ENCODE peak calls at places on chromosomes 7 and 10, in nine cellular contexts. R is A673; X is nephron progenitor cell; O is RWPE1; D is transverse colon; C is CD8-positive, alpha-beta T cell; Z is PC-3; A is hepatocyte; P is tibial artery. E is an unnamed sample.

GRCh38 chr7:91357929-91358328 is 93.7 kb downstream of the FZD1 start:
- DNase-seq in R (no peak), X (no peak), O (no peak), D (no peak), C (no peak), Z (no peak), A (no peak), P (no peak), E (no peak)

GRCh38 chr7:2259480-2259879 is 17.5 kb downstream of the NUDT1 start:
- DNase-seq in R (no peak), X (no peak), O (no peak), D (no peak), C (no peak), Z (no peak), A (no peak), P (no peak), E (no peak)

GRCh38 chr7:66211429-66211828 is 6.3 kb downstream of the TPST1 start:
- DNase-seq in R (no peak), X (no peak), O (no peak), D (no peak), C (no peak), Z (no peak), A (no peak), P (no peak), E (no peak)

GRCh38 chr10:6988654-6989053 is 408.6 kb upstream of the PRKCQ start:
- DNase-seq in R (no peak), X (no peak), O (no peak), D (no peak), C (no peak), Z (no peak), A (no peak), P (no peak), E (no peak)

GRCh38 chr10:70751991-70752390 is 33.2 kb downstream of the TBATA start:
- DNase-seq in R (no peak), X (no peak), O (no peak), D (no peak), C (no peak), Z (no peak), A (no peak), P (no peak), E (no peak)

GRCh38 chr7:151249034-151249731 is 689 bp upstream of the SMARCD3 start:
- DNase-seq in R (peak), X (no peak), O (no peak), D (peak), C (peak), Z (peak), A (peak), P (peak), E (no peak)

GRCh38 chr7:117682681-117683385 is 190.4 kb downstream of the CTTNBP2 start:
- DNase-seq in R (no peak), X (no peak), O (no peak), D (peak), C (no peak), Z (peak), A (peak), P (no peak), E (no peak)

GRCh38 chr10:50396491-50397311 is 145.4 kb upstream of the ASAH2 start:
- DNase-seq in R (no peak), X (no peak), O (no peak), D (no peak), C (no peak), Z (peak), A (no peak), P (no peak), E (no peak)

GRCh38 chr10:117005454-117006055 is 568 bp upstream of the SHTN1 start:
- DNase-seq in R (peak), X (peak), O (peak), D (peak), C (no peak), Z (peak), A (peak), P (no peak), E (no peak)

GRCh38 chr10:51244739-51245138 is 170.5 kb downstream of the PRKG1 start:
- DNase-seq in R (no peak), X (peak), O (no peak), D (no peak), C (no peak), Z (peak), A (peak), P (no peak), E (no peak)

GRCh38 chr10:71804067-71804466 is 30.7 kb upstream of the VSIR start:
- DNase-seq in R (no peak), X (no peak), O (no peak), D (no peak), C (no peak), Z (no peak), A (no peak), P (no peak), E (peak)

GRCh38 chr10:93352638-93353383 is 129.3 kb downstream of the MYOF start:
- DNase-seq in R (peak), X (peak), O (peak), D (no peak), C (no peak), Z (peak), A (peak), P (no peak), E (no peak)

GRCh38 chr7:105851064-105851463 is 25.3 kb downstream of the ATXN7L1 start:
- DNase-seq in R (no peak), X (no peak), O (no peak), D (no peak), C (no peak), Z (no peak), A (no peak), P (no peak), E (no peak)

GRCh38 chr7:100764841-100765240 is 31.4 kb downstream of the ZAN start:
- DNase-seq in R (no peak), X (no peak), O (no peak), D (no peak), C (no peak), Z (no peak), A (no peak), P (no peak), E (no peak)
- TF ChIP-seq CTCF in R (no peak), X (no peak), O (no peak), D (no peak), C (no peak), Z (no peak), A (no peak), P (no peak), E (no peak)

GRCh38 chr10:33337335-33337854 is 2.9 kb upstream of the NRP1 start:
- DNase-seq in R (peak), X (peak), O (peak), D (no peak), C (no peak), Z (peak), A (peak), P (no peak), E (no peak)
- TF ChIP-seq CTCF in R (no peak), X (no peak), O (no peak), D (no peak), C (no peak), Z (no peak), A (no peak), P (peak), E (no peak)

GRCh38 chr10:99551158-99551557 is 18.4 kb downstream of the NKX2-3 start:
- DNase-seq in R (peak), X (no peak), O (peak), D (peak), C (no peak), Z (peak), A (no peak), P (no peak), E (no peak)
- TF ChIP-seq CTCF in R (no peak), X (no peak), O (no peak), D (no peak), C (no peak), Z (no peak), A (no peak), P (no peak), E (no peak)

DNA sequence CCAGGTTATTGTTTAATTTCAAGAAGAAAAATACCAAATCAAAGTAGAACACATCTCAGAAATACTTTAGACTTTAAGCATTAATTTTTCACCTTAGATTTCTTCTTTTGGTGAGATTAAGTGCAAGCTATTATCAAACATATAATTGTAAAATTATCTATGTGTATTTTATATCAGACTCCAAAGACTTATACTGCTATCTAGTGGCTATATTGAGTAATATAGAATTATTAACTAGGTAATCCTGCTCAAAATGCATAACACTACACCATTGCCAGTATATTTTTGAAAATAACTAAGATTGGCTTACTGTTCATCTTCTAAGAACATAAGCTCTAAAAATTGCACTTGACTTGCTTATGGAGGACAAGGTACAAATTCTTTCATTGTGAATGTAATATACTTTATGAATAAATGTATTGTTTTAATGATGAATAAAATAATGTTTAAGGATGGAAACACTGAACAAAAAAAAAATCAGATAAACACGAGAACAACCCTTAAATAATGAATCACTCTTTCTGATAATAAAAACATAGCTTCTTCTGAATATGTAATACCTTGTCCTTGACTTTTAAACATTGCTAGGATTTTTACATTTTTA is 86.7 kb upstream of the GNAI1 start:
- DNase-seq in R (no peak), X (no peak), O (peak), D (no peak), C (no peak), Z (peak), A (no peak), P (no peak), E (no peak)
- TF ChIP-seq CTCF in R (peak), X (no peak), O (peak), D (no peak), C (no peak), Z (peak), A (peak), P (peak), E (peak)

GRCh38 chr7:149595541-149595940 is 97.9 kb upstream of the ZNF746 start:
- DNase-seq in R (no peak), X (no peak), O (no peak), D (no peak), C (no peak), Z (no peak), A (no peak), P (no peak), E (no peak)

GRCh38 chr7:149604521-149604920 is 106.9 kb upstream of the ZNF746 start:
- DNase-seq in R (no peak), X (no peak), O (no peak), D (no peak), C (no peak), Z (no peak), A (no peak), P (no peak), E (no peak)

GRCh38 chr7:149595078-149595477 is 97.5 kb upstream of the ZNF746 start:
- DNase-seq in R (no peak), X (no peak), O (no peak), D (no peak), C (no peak), Z (no peak), A (no peak), P (no peak), E (no peak)

GRCh38 chr7:149599636-149600206 is 102.1 kb upstream of the ZNF746 start:
- DNase-seq in R (no peak), X (no peak), O (no peak), D (no peak), C (no peak), Z (no peak), A (no peak), P (no peak), E (no peak)

DNA sequence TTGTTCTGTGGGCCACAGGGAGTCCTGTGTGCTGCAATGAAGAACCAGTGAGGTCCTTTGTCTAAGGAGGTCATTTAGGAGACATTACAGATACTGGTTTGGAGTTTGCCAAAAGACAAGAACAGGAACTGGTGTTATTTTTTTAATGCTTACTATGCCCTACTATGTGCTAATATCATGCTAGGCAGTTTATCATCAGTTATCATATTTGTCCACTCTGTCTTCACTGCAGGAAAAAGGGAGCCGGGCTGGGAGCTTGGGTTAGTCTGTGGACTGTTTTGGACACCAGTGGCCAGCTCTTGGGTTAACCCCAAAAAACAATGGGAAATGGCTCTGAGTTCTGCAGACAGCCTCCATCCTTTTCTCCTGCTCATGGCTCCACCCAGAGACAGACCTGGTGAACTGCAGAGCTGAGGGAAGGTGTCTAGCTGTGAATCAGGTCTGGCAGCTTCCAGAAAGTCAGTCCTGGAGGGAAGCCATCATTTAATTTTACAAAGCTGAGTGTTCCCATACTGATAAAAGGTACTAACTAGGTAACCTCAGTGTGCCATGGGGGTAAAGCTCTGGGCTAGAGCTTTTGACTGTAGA is 101.2 kb upstream of the ZNF746 start:
- DNase-seq in R (peak), X (no peak), O (peak), D (no peak), C (no peak), Z (peak), A (peak), P (no peak), E (no peak)
- TF ChIP-seq CTCF in R (peak), X (peak), O (no peak), D (no peak), C (no peak), Z (peak), A (peak), P (no peak), E (no peak)

DNA sequence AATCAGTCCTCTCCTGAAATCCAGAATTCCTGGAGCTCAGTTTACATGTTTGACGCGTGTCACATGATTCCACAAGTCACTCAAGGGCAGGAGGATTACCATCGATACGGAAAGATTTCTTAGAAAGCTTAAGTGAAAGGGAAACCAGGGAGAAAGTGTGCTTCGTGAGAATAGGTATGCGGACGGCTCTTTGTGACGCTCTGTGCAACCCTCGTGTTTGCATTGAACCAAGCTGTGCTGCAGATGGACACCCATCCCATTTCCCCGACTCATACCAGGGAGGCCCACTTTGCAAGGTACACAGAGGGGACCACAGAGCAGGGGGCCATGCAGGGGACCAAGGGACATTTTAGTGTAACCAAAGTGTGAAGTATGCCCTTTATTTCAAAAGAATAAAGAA is 43.2 kb downstream of the IKZF1 start:
- DNase-seq in R (no peak), X (no peak), O (no peak), D (no peak), C (peak), Z (no peak), A (no peak), P (no peak), E (no peak)
- TF ChIP-seq CTCF in R (no peak), X (no peak), O (no peak), D (no peak), C (no peak), Z (no peak), A (no peak), P (no peak), E (no peak)

GRCh38 chr10:25683291-25683690 is 250.7 kb upstream of the MYO3A start:
- DNase-seq in R (no peak), X (no peak), O (no peak), D (no peak), C (no peak), Z (no peak), A (no peak), P (no peak), E (no peak)

GRCh38 chr10:25678666-25679065 is 255.4 kb upstream of the MYO3A start:
- DNase-seq in R (no peak), X (no peak), O (no peak), D (no peak), C (no peak), Z (no peak), A (no peak), P (no peak), E (no peak)

GRCh38 chr10:25678220-25678619 is 255.8 kb upstream of the MYO3A start:
- DNase-seq in R (no peak), X (no peak), O (no peak), D (no peak), C (no peak), Z (no peak), A (no peak), P (no peak), E (no peak)

DNA sequence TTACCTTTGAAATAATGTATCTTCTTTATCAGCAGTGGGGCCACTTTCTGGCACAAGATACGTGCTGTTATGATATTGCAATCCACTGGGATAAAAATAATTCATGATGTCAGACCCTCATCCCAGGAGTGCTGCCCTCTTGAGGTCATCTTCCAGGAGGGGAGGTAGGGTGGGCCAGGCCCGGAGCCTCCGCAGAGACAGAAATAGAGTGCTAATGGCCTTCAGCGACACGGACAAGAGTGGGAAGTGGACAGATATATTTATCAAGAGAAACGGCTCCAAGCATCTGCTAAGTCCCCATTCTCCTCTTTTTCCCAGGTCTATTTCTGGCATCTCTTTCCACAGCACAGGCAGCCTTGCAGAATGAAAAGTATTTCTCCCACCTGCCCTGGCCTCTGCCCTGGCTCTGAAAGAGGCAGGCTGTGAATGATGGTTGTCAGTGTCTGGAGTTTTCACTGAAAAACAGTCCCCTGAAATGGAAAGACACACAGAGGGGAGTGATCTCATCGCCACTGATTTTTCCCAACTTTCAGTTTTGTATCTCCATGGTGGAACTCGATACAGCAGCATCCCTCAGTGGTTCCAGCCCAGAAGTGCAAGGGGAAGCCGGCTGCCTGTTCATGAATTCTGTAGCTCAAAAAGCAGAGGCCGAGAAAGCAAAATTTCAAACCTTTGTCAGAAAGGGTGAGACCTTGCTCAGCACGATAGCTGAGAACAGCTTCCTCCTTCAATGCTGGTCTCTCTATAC is 251.7 kb upstream of the MYO3A start:
- DNase-seq in R (peak), X (no peak), O (peak), D (no peak), C (no peak), Z (no peak), A (peak), P (no peak), E (no peak)
- TF ChIP-seq CTCF in R (peak), X (peak), O (no peak), D (no peak), C (no peak), Z (peak), A (peak), P (no peak), E (no peak)

GRCh38 chr10:131774618-131775443 is 126.0 kb upstream of the PPP2R2D start:
- DNase-seq in R (no peak), X (peak), O (no peak), D (no peak), C (no peak), Z (no peak), A (no peak), P (no peak), E (no peak)

GRCh38 chr10:131775444-131775832 is 125.4 kb upstream of the PPP2R2D start:
- DNase-seq in R (no peak), X (no peak), O (no peak), D (no peak), C (no peak), Z (no peak), A (no peak), P (no peak), E (no peak)

GRCh38 chr10:131776496-131776895 is 124.3 kb upstream of the PPP2R2D start:
- DNase-seq in R (no peak), X (no peak), O (no peak), D (no peak), C (no peak), Z (no peak), A (no peak), P (no peak), E (no peak)

GRCh38 chr10:131777162-131777561 is 123.6 kb upstream of the PPP2R2D start:
- DNase-seq in R (no peak), X (no peak), O (no peak), D (no peak), C (no peak), Z (no peak), A (no peak), P (no peak), E (no peak)

DNA sequence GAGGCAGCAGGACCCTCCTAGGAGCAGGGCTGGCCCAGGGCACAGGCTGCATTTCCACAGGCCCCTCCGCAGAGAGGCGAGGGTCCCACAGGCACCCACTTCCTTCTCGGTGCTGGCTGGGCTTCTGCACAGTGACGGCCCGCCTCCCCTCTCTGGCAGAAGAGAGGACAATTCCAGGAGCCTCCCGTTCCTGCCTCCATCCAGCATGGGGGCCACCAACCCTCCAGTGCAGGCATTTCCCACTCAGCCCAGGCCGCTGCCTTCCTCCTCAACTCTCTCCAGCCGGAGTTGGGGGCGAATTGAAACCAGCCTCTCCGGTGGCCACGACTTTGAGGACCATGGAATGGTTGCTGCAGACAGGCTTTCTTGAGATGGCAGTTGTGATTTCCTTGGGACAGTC is 125.0 kb upstream of the PPP2R2D start:
- DNase-seq in R (no peak), X (no peak), O (no peak), D (no peak), C (no peak), Z (no peak), A (no peak), P (no peak), E (no peak)
- TF ChIP-seq CTCF in R (no peak), X (no peak), O (no peak), D (no peak), C (no peak), Z (no peak), A (no peak), P (no peak), E (no peak)

DNA sequence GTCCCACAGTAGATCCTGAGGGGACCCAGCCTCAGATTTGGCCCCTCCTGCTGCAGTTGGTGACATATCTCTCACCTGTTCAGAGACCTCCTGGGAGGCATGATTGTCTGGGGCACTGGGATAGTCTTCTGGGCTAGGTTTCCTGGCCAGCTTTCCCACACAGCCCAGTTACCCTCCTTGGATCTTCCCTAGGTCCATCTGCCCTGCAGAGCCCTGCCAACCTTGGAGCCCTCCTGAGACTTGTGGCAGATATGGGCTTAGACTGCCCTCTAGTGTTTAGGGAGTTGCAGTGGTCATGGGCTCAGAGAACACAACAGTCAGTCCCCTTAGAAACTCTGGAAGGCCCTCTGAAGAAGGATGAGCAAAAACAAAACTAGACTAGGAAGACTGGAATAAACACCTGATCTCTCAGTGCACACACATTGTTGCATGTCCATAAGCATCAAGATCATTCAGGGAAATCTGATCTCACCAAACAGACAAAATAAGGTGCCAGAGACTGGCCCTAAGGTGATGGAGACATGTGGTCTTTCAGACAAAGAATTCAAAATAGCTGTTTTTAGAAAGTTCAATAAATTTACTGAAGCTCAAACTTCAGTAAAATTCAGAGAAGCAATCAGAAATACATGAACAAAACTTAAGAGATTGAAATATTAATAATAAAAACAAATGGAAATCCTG is 324.6 kb downstream of the ATRNL1 start:
- DNase-seq in R (peak), X (peak), O (peak), D (peak), C (no peak), Z (peak), A (peak), P (no peak), E (no peak)
- TF ChIP-seq CTCF in R (peak), X (peak), O (peak), D (peak), C (no peak), Z (peak), A (peak), P (no peak), E (peak)